ENCODE peak calls at places on chromosomes 4 and X, in six cellular contexts. H, O, E, I, V and Q are unnamed samples. For H3K4me1, the result is how much of the 10 kb centered on the place peaks cover.

GRCh38 chr4:39446842-39447573 is 11.7 kb downstream of the RPL9 start:
- DNase-seq in H (peak), O (peak), E (peak), I (peak), V (peak), Q (peak)

GRCh38 chrX:25125483-25125882 is 109.7 kb upstream of the ARX start:
- DNase-seq in H (no peak), O (no peak), E (no peak), I (no peak), V (no peak), Q (no peak)

GRCh38 chr4:171378323-171378722 is 434.9 kb upstream of the GALNTL6 start:
- DNase-seq in H (no peak), O (no peak), E (no peak), I (no peak), V (no peak), Q (no peak)

GRCh38 chr4:52848255-52848654 is 13.9 kb upstream of the RASL11B start:
- DNase-seq in H (no peak), O (no peak), E (no peak), I (no peak), V (no peak), Q (no peak)

GRCh38 chr4:118076958-118077766 is 42.9 kb downstream of the NDST3 start:
- DNase-seq in H (no peak), O (peak), E (peak), I (no peak), V (peak), Q (no peak)

GRCh38 chrX:110317079-110317819 is 636 bp downstream of the AMMECR1 start:
- DNase-seq in H (peak), O (peak), E (peak), I (no peak), V (peak), Q (no peak)

GRCh38 chr4:163679189-163679588 is 184.7 kb downstream of the TMA16 start:
- DNase-seq in H (no peak), O (no peak), E (no peak), I (no peak), V (no peak), Q (no peak)

GRCh38 chrX:106159861-106160282 is 8.2 kb upstream of the PWWP3B start:
- DNase-seq in H (no peak), O (no peak), E (no peak), I (no peak), V (no peak), Q (no peak)

GRCh38 chrX:153873282-153874090 is 12.5 kb downstream of the L1CAM start:
- DNase-seq in H (no peak), O (no peak), E (no peak), I (no peak), V (no peak), Q (no peak)

GRCh38 chrX:46959101-46959500 is 46.9 kb downstream of the JADE3 start:
- DNase-seq in H (no peak), O (no peak), E (no peak), I (no peak), V (no peak), Q (no peak)

GRCh38 chr4:70868778-70869177 is 29.1 kb upstream of the GRSF1 start:
- DNase-seq in H (no peak), O (no peak), E (no peak), I (no peak), V (no peak), Q (no peak)

GRCh38 chr4:90349632-90350031 is 222.4 kb downstream of the CCSER1 start:
- DNase-seq in H (no peak), O (no peak), E (no peak), I (no peak), V (no peak), Q (no peak)

GRCh38 chr4:88008133-88008621 is 742 bp downstream of the PKD2 start:
- DNase-seq in H (peak), O (peak), E (peak), I (peak), V (peak), Q (peak)

GRCh38 chr4:182519528-182519927 is 276.3 kb downstream of the TENM3 start:
- DNase-seq in H (no peak), O (no peak), E (no peak), I (no peak), V (no peak), Q (no peak)
- H3K4me1 ChIP-seq in H (under half), O (under half), E (under half), I (under half), V (under half), Q (under half)

DNA sequence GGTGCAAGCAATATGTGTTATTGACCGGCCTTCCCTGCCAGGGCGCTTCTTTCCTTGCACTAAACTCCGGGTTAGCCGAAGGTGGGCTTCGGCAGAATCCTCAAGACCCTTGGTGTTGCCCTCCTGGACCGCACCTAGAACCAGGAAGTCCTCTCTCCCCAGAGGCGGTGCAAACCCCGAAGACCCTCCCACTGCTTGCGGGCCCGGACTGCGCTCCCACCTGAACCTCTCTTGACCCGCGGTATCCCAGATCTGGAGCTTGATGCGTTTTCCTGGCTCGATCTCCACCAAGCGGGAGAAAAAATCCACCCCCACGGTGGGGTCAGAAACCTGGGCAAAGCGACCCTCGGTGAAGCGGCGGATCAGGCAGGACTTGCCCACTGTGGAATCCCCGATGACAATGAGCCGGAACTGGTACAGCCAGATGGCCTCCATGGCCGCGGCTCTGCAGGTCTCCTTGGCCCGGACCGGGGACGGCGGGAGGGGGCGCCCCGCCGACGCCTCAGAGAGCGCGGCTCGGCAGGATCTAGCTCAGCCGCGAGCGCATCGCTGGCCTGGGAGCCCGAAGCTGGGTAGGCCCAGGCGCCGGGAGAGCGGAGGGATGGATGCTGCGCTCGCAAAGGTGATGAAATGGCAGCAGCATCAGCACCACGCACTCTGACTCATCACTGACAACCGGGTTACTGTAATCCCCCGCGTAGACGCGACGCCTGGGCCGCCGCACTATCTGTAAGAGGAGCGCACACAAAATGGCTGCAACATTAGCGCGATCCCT is at the start of gene RAB39B:
- DNase-seq in H (peak), O (peak), E (peak), I (peak), V (peak), Q (peak)
- TF ChIP-seq POLR2A in H (no peak), O (no peak), E (no peak), I (no peak), V (no peak), Q (no peak)

GRCh38 chrX:71117358-71117757 is 1.0 kb upstream of the MED12 start:
- DNase-seq in H (no peak), O (no peak), E (no peak), I (no peak), V (no peak), Q (no peak)
- H3K4me3 ChIP-seq in H (no peak), O (no peak), E (no peak), I (peak), V (no peak), Q (peak)

GRCh38 chrX:78109458-78109857 is 5.4 kb downstream of the PGK1 start:
- DNase-seq in H (no peak), O (no peak), E (no peak), I (no peak), V (no peak), Q (no peak)

GRCh38 chrX:78106651-78106986 is 2.6 kb downstream of the PGK1 start:
- DNase-seq in H (no peak), O (peak), E (no peak), I (no peak), V (no peak), Q (no peak)

GRCh38 chrX:78105944-78106650 is 2.0 kb downstream of the PGK1 start:
- DNase-seq in H (no peak), O (peak), E (no peak), I (no peak), V (no peak), Q (no peak)

GRCh38 chrX:78116365-78116764 is 12.3 kb downstream of the PGK1 start:
- DNase-seq in H (no peak), O (no peak), E (no peak), I (no peak), V (no peak), Q (no peak)

GRCh38 chrX:78111140-78111931 is 7.3 kb downstream of the PGK1 start:
- DNase-seq in H (no peak), O (no peak), E (peak), I (no peak), V (peak), Q (no peak)
- H3K4me1 ChIP-seq in H (under half), O (under half), E (under half), I (under half), V (under half), Q (under half)

DNA sequence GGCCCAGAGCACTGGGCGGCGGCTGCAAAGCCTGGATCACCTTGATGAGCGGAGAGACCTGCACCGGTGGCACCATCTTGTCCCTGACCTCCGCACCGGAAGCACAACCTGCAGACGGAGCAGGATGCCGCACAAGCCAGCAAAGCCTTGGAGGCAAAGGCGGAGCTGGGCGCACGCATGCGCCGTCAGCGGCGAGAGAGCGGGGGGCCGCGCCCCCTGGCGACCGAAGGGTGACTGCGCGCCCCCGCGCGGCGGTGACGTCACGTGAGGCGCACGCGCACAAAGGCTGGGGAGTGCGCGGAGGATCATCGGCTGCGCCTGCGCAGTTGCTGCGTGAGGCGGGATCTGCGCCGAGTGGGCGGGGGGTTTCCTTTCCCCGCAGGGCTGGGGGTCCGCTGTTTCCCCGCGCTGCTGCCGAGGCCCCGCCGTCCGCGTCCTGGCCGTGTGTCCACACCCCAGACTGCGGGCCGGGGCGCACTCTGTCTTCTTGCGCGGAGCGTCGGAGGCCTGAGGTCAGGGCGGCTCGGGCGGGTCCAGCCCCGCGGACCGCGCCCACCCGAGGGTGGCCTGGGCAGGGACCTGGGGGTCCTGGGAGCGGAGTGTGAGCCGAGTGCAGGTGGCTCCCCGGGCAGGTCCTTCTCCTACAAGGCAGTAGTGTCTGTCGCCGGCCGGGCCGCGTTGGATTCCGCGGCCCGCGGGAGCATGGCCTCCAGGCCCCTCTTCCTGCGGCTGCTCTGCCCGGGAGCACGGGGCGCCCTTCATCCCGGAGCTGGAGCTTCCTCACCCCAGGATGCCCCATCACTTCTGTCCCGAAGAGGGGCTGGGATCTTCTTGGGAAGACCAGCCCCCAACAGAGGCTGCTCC is at the start of the genes ATP5ME and MYL5:
- DNase-seq in H (peak), O (peak), E (peak), I (peak), V (peak), Q (peak)
- TF ChIP-seq POLR2A in H (peak), O (peak), E (peak), I (peak), V (peak), Q (peak)

GRCh38 chr4:26029512-26030131 is 115.6 kb downstream of the SMIM20 start:
- DNase-seq in H (no peak), O (no peak), E (no peak), I (peak), V (no peak), Q (no peak)
- H3K4me3 ChIP-seq in H (no peak), O (no peak), E (no peak), I (no peak), V (no peak), Q (no peak)

GRCh38 chrX:112867570-112867969 is 26.9 kb upstream of the AMOT start:
- DNase-seq in H (no peak), O (no peak), E (no peak), I (no peak), V (no peak), Q (no peak)
- H3K4me1 ChIP-seq in H (under half), O (under half), E (under half), I (under half), V (under half), Q (under half)

GRCh38 chr4:83489711-83490326 is 4.9 kb upstream of the ABRAXAS1 start:
- DNase-seq in H (no peak), O (no peak), E (no peak), I (no peak), V (no peak), Q (no peak)

GRCh38 chr4:83486457-83487129 is 1.7 kb upstream of the ABRAXAS1 start:
- DNase-seq in H (no peak), O (no peak), E (no peak), I (no peak), V (no peak), Q (no peak)

DNA sequence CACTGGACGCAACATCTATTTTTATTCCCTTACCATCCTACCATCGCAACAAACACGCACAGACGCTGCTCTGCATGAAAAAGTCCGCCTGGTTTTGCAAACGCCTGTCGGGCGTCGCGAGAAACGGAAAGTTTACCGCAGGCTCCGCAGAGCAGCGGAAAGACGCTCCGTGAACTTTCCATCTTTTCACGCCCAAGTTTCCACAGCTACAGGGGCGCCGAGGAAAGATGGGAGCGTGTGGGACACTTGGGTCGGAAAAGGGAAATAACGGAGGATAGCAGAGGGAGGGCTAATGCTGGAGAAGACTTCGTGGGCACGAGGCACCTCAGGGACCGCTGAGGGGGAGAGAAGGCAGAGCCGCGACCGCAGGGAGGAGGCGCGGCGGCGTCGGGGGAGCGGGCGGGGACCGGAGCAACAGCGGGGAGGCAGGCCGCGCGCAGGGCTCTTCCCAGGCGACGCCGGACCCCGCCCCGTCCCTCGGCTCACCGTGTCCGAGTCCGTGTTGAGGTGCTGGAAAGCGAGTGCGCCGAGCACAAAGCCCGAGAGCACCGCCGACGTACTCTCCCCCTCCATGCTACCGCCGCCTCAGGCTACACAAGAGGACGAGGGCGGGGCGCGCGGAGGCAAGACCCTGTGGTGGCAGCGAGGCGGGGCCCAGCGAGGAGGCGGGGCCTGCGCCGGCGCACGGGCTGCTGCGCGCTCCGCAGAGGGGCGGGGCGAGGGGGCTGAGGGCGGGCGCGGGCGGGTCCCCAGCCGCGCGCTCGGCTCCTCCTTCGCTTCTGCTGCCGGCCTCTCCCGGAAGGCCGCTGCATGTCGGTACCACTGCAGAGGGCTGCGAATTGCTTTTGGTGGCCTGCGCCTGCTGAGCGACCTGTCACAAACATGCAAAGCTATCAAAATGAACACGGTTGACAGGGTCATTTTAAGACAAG is at the start of gene ABRAXAS1:
- DNase-seq in H (peak), O (peak), E (peak), I (peak), V (peak), Q (peak)
- TF ChIP-seq POLR2A in H (peak), O (peak), E (peak), I (peak), V (peak), Q (peak)

GRCh38 chr4:153528705-153529493 is 62.7 kb downstream of the TMEM131L start:
- DNase-seq in H (no peak), O (no peak), E (no peak), I (no peak), V (no peak), Q (no peak)
- H3K4me3 ChIP-seq in H (no peak), O (no peak), E (no peak), I (no peak), V (no peak), Q (no peak)

DNA sequence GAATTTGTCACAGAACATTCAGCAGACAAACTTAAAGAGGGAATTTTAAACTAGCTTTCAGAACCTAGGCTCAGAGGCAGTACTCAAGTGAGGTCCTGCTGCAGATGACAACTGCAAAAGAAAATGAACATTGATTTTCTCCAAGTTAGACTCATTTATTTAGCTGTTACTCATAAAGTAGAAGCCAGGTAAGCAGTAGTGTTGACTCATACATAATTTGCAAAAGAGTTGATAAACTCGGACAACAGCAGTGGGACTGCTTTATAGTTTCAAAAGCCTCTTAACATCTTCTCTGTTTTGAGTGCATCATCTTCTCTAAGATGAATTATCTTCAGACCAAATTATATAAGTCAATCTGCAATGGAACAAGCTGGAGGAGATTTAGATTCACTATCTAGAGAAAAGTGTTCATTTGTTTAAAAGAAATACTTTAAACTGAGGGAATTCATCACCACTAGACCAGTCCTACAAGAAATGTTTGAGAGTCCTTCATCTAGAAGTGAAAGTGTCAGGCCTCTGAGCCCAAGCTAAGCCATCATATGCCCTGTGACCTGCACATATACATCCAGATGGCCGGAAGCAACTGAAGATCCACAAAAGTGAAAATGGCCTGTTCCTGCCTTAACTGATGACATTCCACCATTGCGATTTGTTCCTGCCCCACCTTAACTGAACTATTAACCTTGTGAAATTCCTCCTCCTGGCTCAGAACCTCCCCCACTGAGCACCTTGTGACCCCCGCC is 49.5 kb downstream of the COQ2 start:
- DNase-seq in H (no peak), O (no peak), E (no peak), I (no peak), V (no peak), Q (no peak)
- H3K4me1 ChIP-seq in H (under half), O (under half), E (under half), I (under half), V (under half), Q (under half)